ENCODE peak calls at places on chromosomes 13 and 19, in ten cellular contexts. One of them, this sample, is unnamed.

GRCh38 chr13:40787062-40787461 is 2.3 kb upstream of the SLC25A15 start:
- DNase-seq in upper lobe of right lung: no peak
- DNase-seq in aorta: no peak
- DNase-seq in CD4-positive, alpha-beta memory T cell: no peak
- DNase-seq in stomach: no peak
- DNase-seq in esophagus squamous epithelium: no peak
- DNase-seq in heart left ventricle: no peak
- DNase-seq in body of pancreas: no peak
- DNase-seq in fibroblast of lung: peak; percentile 72
- DNase-seq in HepG2: no peak
- DNase-seq in this sample: no peak

GRCh38 chr13:34416833-34417425 is 525.1 kb upstream of the NBEA start:
- DNase-seq in aorta: peak; percentile 80
- DNase-seq in fibroblast of lung: peak; percentile 89
- DNase-seq in upper lobe of right lung: no peak
- DNase-seq in CD4-positive, alpha-beta memory T cell: no peak
- DNase-seq in HepG2: no peak
- DNase-seq in heart left ventricle: peak; percentile 70
- DNase-seq in stomach: no peak
- DNase-seq in esophagus squamous epithelium: no peak
- DNase-seq in body of pancreas: peak; percentile 20
- DNase-seq in this sample: no peak

GRCh38 chr13:102346769-102347168 is 55.1 kb downstream of the FGF14 start:
- DNase-seq in heart left ventricle: no peak
- DNase-seq in stomach: no peak
- DNase-seq in HepG2: no peak
- DNase-seq in body of pancreas: no peak
- DNase-seq in CD4-positive, alpha-beta memory T cell: no peak
- DNase-seq in fibroblast of lung: no peak
- DNase-seq in upper lobe of right lung: no peak
- DNase-seq in esophagus squamous epithelium: no peak
- DNase-seq in aorta: no peak
- DNase-seq in this sample: no peak

GRCh38 chr19:45809643-45810159 is 5.4 kb downstream of the RSPH6A start:
- DNase-seq in HepG2: no peak
- DNase-seq in heart left ventricle: no peak
- DNase-seq in fibroblast of lung: peak; percentile 81
- DNase-seq in aorta: no peak
- DNase-seq in esophagus squamous epithelium: no peak
- DNase-seq in body of pancreas: no peak
- DNase-seq in CD4-positive, alpha-beta memory T cell: no peak
- DNase-seq in upper lobe of right lung: no peak
- DNase-seq in stomach: no peak
- DNase-seq in this sample: no peak

GRCh38 chr19:3547301-3547731 is 8.3 kb downstream of the TEKTIP1 start:
- DNase-seq in CD4-positive, alpha-beta memory T cell: no peak
- DNase-seq in upper lobe of right lung: no peak
- DNase-seq in body of pancreas: no peak
- DNase-seq in HepG2: no peak
- DNase-seq in esophagus squamous epithelium: no peak
- DNase-seq in aorta: no peak
- DNase-seq in stomach: no peak
- DNase-seq in heart left ventricle: no peak
- DNase-seq in fibroblast of lung: no peak
- DNase-seq in this sample: no peak

GRCh38 chr19:5561559-5561958 is 6.2 kb downstream of the TINCR start:
- DNase-seq in fibroblast of lung: no peak
- DNase-seq in stomach: no peak
- DNase-seq in body of pancreas: no peak
- DNase-seq in upper lobe of right lung: no peak
- DNase-seq in HepG2: no peak
- DNase-seq in aorta: no peak
- DNase-seq in esophagus squamous epithelium: no peak
- DNase-seq in heart left ventricle: no peak
- DNase-seq in CD4-positive, alpha-beta memory T cell: no peak
- DNase-seq in this sample: no peak

GRCh38 chr19:19224852-19225494 is 13.2 kb downstream of the NCAN start:
- DNase-seq in stomach: peak; percentile 75
- DNase-seq in CD4-positive, alpha-beta memory T cell: peak; percentile 76
- DNase-seq in HepG2: peak; percentile 78
- DNase-seq in body of pancreas: peak; percentile 70
- DNase-seq in esophagus squamous epithelium: no peak
- DNase-seq in aorta: peak; percentile 87
- DNase-seq in heart left ventricle: peak; percentile 37
- DNase-seq in upper lobe of right lung: peak; percentile 90
- DNase-seq in fibroblast of lung: no peak
- DNase-seq in this sample: peak; percentile 69

GRCh38 chr13:35789335-35790166 is 313.1 kb upstream of the MAB21L1 start:
- DNase-seq in fibroblast of lung: peak; percentile 43
- DNase-seq in heart left ventricle: no peak
- DNase-seq in CD4-positive, alpha-beta memory T cell: no peak
- DNase-seq in HepG2: peak; percentile 16
- DNase-seq in upper lobe of right lung: no peak
- DNase-seq in aorta: no peak
- DNase-seq in body of pancreas: no peak
- DNase-seq in stomach: no peak
- DNase-seq in esophagus squamous epithelium: no peak
- DNase-seq in this sample: no peak

GRCh38 chr13:109402976-109403375 is 383.4 kb downstream of the IRS2 start:
- DNase-seq in aorta: no peak
- DNase-seq in esophagus squamous epithelium: no peak
- DNase-seq in fibroblast of lung: no peak
- DNase-seq in body of pancreas: no peak
- DNase-seq in heart left ventricle: no peak
- DNase-seq in HepG2: no peak
- DNase-seq in upper lobe of right lung: no peak
- DNase-seq in CD4-positive, alpha-beta memory T cell: no peak
- DNase-seq in stomach: no peak
- DNase-seq in this sample: no peak
- H3K4me1 ChIP-seq in aorta: no peaks in the 10 kb centered on the region
- H3K4me1 ChIP-seq in esophagus squamous epithelium: no peaks in the 10 kb centered on the region
- H3K4me1 ChIP-seq in fibroblast of lung: no peaks in the 10 kb centered on the region
- H3K4me1 ChIP-seq in body of pancreas: no peaks in the 10 kb centered on the region
- H3K4me1 ChIP-seq in heart left ventricle: no peaks in the 10 kb centered on the region
- H3K4me1 ChIP-seq in HepG2: no peaks in the 10 kb centered on the region
- H3K4me1 ChIP-seq in upper lobe of right lung: no peaks in the 10 kb centered on the region
- H3K4me1 ChIP-seq in CD4-positive, alpha-beta memory T cell: no peaks in the 10 kb centered on the region
- H3K4me1 ChIP-seq in stomach: no peaks in the 10 kb centered on the region
- H3K4me1 ChIP-seq in this sample: no peaks in the 10 kb centered on the region

GRCh38 chr13:113949546-113949945 is 24.3 kb downstream of the C13orf46 start:
- DNase-seq in body of pancreas: peak; percentile 11
- DNase-seq in HepG2: no peak
- DNase-seq in heart left ventricle: no peak
- DNase-seq in stomach: no peak
- DNase-seq in aorta: peak; percentile 74
- DNase-seq in esophagus squamous epithelium: no peak
- DNase-seq in fibroblast of lung: no peak
- DNase-seq in upper lobe of right lung: no peak
- DNase-seq in CD4-positive, alpha-beta memory T cell: no peak
- DNase-seq in this sample: no peak

GRCh38 chr13:113945857-113946408 is 27.9 kb downstream of the C13orf46 start:
- DNase-seq in upper lobe of right lung: no peak
- DNase-seq in stomach: no peak
- DNase-seq in esophagus squamous epithelium: no peak
- DNase-seq in fibroblast of lung: no peak
- DNase-seq in CD4-positive, alpha-beta memory T cell: no peak
- DNase-seq in heart left ventricle: no peak
- DNase-seq in HepG2: no peak
- DNase-seq in aorta: peak; percentile 69
- DNase-seq in body of pancreas: peak; percentile 11
- DNase-seq in this sample: no peak

GRCh38 chr13:113947321-113948033 is 26.4 kb downstream of the C13orf46 start:
- DNase-seq in heart left ventricle: peak; percentile 54
- DNase-seq in body of pancreas: peak; percentile 74
- DNase-seq in upper lobe of right lung: no peak
- DNase-seq in aorta: peak; percentile 87
- DNase-seq in CD4-positive, alpha-beta memory T cell: no peak
- DNase-seq in stomach: peak; percentile 66
- DNase-seq in fibroblast of lung: no peak
- DNase-seq in esophagus squamous epithelium: no peak
- DNase-seq in HepG2: no peak
- DNase-seq in this sample: no peak

GRCh38 chr13:113946409-113947181 is 27.3 kb downstream of the C13orf46 start:
- DNase-seq in heart left ventricle: no peak
- DNase-seq in aorta: peak; percentile 75
- DNase-seq in CD4-positive, alpha-beta memory T cell: no peak
- DNase-seq in upper lobe of right lung: no peak
- DNase-seq in esophagus squamous epithelium: no peak
- DNase-seq in body of pancreas: peak; percentile 11
- DNase-seq in HepG2: no peak
- DNase-seq in stomach: no peak
- DNase-seq in fibroblast of lung: no peak
- DNase-seq in this sample: no peak

DNA sequence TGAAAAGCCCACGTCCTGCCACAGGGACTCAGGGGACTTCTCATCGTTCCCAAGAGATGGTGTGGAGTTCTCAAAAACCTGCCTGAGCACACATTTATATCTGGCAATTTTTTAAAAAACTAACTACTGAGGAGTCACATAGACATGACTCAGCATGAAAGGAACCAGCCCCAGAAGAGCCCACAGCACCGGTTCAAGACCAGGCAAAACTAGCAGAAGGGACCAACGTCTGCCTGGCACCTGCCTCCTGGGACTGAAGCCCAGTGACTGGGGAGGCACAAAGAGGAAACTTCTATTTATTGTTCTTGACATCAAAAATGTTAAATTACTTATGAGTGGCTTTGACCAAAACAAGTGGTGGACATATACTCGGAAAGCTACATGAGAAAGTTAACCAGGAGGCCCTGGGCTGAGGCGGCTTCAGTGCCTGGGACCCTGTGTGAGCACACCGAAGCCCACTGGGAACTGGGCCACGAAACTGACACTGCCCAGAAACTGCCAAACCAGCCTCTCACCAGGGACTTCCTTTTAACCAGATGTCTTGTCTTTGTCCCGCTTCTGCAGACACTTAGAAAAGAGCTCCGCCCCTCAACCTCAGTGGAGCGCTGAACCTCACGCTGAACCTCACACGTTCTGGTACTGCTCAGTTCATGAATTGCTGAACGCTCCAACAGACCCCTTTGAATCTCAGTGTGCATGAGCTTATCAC is 25.7 kb downstream of the C13orf46 start:
- DNase-seq in body of pancreas: no peak
- DNase-seq in HepG2: no peak
- DNase-seq in fibroblast of lung: no peak
- DNase-seq in upper lobe of right lung: no peak
- DNase-seq in CD4-positive, alpha-beta memory T cell: no peak
- DNase-seq in esophagus squamous epithelium: no peak
- DNase-seq in aorta: peak; percentile 56
- DNase-seq in heart left ventricle: no peak
- DNase-seq in stomach: no peak
- DNase-seq in this sample: no peak
- H3K27me3 ChIP-seq in body of pancreas: no peaks in the 10 kb centered on the region
- H3K27me3 ChIP-seq in HepG2: peaks cover 5% of the 10 kb centered on the region
- H3K27me3 ChIP-seq in fibroblast of lung: no peaks in the 10 kb centered on the region
- H3K27me3 ChIP-seq in upper lobe of right lung: no peaks in the 10 kb centered on the region
- H3K27me3 ChIP-seq in CD4-positive, alpha-beta memory T cell: no peaks in the 10 kb centered on the region
- H3K27me3 ChIP-seq in esophagus squamous epithelium: peaks cover 6% of the 10 kb centered on the region
- H3K27me3 ChIP-seq in aorta: no peaks in the 10 kb centered on the region
- H3K27me3 ChIP-seq in heart left ventricle: no peaks in the 10 kb centered on the region
- H3K27me3 ChIP-seq in stomach: no peaks in the 10 kb centered on the region
- H3K27me3 ChIP-seq in this sample: no peaks in the 10 kb centered on the region

DNA sequence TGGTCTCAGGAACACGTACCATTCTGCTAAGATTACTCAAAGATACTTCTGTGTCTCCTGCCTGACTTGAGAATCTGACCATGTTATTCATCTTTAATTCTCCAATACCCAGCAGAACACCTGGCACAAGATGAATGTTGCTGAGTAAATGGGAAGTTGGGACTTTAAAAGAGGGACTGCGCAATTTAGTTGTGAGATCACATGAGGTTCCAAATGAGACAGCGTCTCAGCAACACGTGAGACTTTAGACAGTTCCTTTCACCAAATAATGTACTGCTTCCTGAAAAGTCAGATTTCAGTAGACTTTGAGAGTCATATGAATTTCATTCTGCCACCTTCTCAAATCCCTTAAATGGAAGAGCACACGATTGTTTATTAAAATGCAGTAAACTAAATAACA is 36.7 kb downstream of the DOCK9 start:
- DNase-seq in upper lobe of right lung: no peak
- DNase-seq in fibroblast of lung: no peak
- DNase-seq in body of pancreas: no peak
- DNase-seq in HepG2: no peak
- DNase-seq in aorta: no peak
- DNase-seq in heart left ventricle: no peak
- DNase-seq in stomach: no peak
- DNase-seq in CD4-positive, alpha-beta memory T cell: no peak
- DNase-seq in esophagus squamous epithelium: no peak
- DNase-seq in this sample: no peak
- H3K4me1 ChIP-seq in upper lobe of right lung: no peaks in the 10 kb centered on the region
- H3K4me1 ChIP-seq in fibroblast of lung: no peaks in the 10 kb centered on the region
- H3K4me1 ChIP-seq in body of pancreas: no peaks in the 10 kb centered on the region
- H3K4me1 ChIP-seq in HepG2: no peaks in the 10 kb centered on the region
- H3K4me1 ChIP-seq in aorta: no peaks in the 10 kb centered on the region
- H3K4me1 ChIP-seq in heart left ventricle: peaks cover 8% of the 10 kb centered on the region
- H3K4me1 ChIP-seq in stomach: no peaks in the 10 kb centered on the region
- H3K4me1 ChIP-seq in CD4-positive, alpha-beta memory T cell: no peaks in the 10 kb centered on the region
- H3K4me1 ChIP-seq in esophagus squamous epithelium: peaks cover 11% of the 10 kb centered on the region
- H3K4me1 ChIP-seq in this sample: peaks cover 5% of the 10 kb centered on the region

GRCh38 chr13:107576430-107576829 is 638.9 kb downstream of the LIG4 start:
- DNase-seq in HepG2: no peak
- DNase-seq in body of pancreas: no peak
- DNase-seq in fibroblast of lung: no peak
- DNase-seq in CD4-positive, alpha-beta memory T cell: no peak
- DNase-seq in esophagus squamous epithelium: no peak
- DNase-seq in heart left ventricle: no peak
- DNase-seq in stomach: no peak
- DNase-seq in aorta: no peak
- DNase-seq in upper lobe of right lung: no peak
- DNase-seq in this sample: no peak

GRCh38 chr13:107582171-107582570 is 633.2 kb downstream of the LIG4 start:
- DNase-seq in fibroblast of lung: no peak
- DNase-seq in heart left ventricle: no peak
- DNase-seq in stomach: no peak
- DNase-seq in upper lobe of right lung: no peak
- DNase-seq in HepG2: no peak
- DNase-seq in aorta: no peak
- DNase-seq in esophagus squamous epithelium: no peak
- DNase-seq in CD4-positive, alpha-beta memory T cell: no peak
- DNase-seq in body of pancreas: no peak
- DNase-seq in this sample: no peak

GRCh38 chr13:107586216-107586615 is 629.1 kb downstream of the LIG4 start:
- DNase-seq in heart left ventricle: no peak
- DNase-seq in HepG2: no peak
- DNase-seq in body of pancreas: no peak
- DNase-seq in fibroblast of lung: peak; percentile 29
- DNase-seq in CD4-positive, alpha-beta memory T cell: no peak
- DNase-seq in esophagus squamous epithelium: no peak
- DNase-seq in aorta: no peak
- DNase-seq in stomach: no peak
- DNase-seq in upper lobe of right lung: no peak
- DNase-seq in this sample: no peak

GRCh38 chr13:107585466-107585865 is 629.9 kb downstream of the LIG4 start:
- DNase-seq in body of pancreas: peak; percentile 16
- DNase-seq in CD4-positive, alpha-beta memory T cell: no peak
- DNase-seq in stomach: no peak
- DNase-seq in aorta: no peak
- DNase-seq in upper lobe of right lung: no peak
- DNase-seq in HepG2: no peak
- DNase-seq in heart left ventricle: no peak
- DNase-seq in fibroblast of lung: peak; percentile 21
- DNase-seq in esophagus squamous epithelium: no peak
- DNase-seq in this sample: no peak

DNA sequence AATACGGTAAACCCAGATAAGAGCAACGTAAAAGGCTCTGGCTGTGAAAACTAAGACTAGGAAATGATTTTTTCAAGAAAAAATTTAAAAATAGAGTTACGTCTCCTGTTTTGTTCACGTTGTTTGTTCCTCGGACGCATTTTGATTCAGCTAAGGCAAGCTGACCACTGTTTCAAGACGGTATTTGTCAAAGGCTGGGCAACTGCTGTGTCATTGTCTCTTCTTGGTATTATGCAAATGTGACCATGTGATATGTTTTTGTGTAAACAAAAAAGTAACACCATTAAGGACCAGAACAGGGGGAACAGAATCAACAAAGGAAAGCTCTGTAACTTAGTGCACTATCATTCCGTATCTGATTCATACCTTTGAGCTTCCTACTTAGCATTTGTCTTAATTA is 634.3 kb downstream of the LIG4 start:
- DNase-seq in upper lobe of right lung: no peak
- DNase-seq in esophagus squamous epithelium: no peak
- DNase-seq in fibroblast of lung: no peak
- DNase-seq in aorta: no peak
- DNase-seq in HepG2: no peak
- DNase-seq in heart left ventricle: no peak
- DNase-seq in stomach: no peak
- DNase-seq in CD4-positive, alpha-beta memory T cell: no peak
- DNase-seq in body of pancreas: no peak
- DNase-seq in this sample: no peak
- H3K27me3 ChIP-seq in upper lobe of right lung: no peaks in the 10 kb centered on the region
- H3K27me3 ChIP-seq in esophagus squamous epithelium: no peaks in the 10 kb centered on the region
- H3K27me3 ChIP-seq in fibroblast of lung: no peaks in the 10 kb centered on the region
- H3K27me3 ChIP-seq in aorta: no peaks in the 10 kb centered on the region
- H3K27me3 ChIP-seq in HepG2: no peaks in the 10 kb centered on the region
- H3K27me3 ChIP-seq in heart left ventricle: no peaks in the 10 kb centered on the region
- H3K27me3 ChIP-seq in stomach: no peaks in the 10 kb centered on the region
- H3K27me3 ChIP-seq in CD4-positive, alpha-beta memory T cell: no peaks in the 10 kb centered on the region
- H3K27me3 ChIP-seq in body of pancreas: no peaks in the 10 kb centered on the region
- H3K27me3 ChIP-seq in this sample: no peaks in the 10 kb centered on the region

This sample was measured in left lung.